ENCODE peak calls at places on chromosomes 11 and 22, in ten cellular contexts. S, O, E, H, D, I, J, Z, N and F are unnamed samples. For H3K4me1, the result is how much of the 10 kb centered on the place peaks cover.

GRCh38 chr11:90845799-90846198 is 623.0 kb upstream of the CHORDC1 start:
- DNase-seq in S (no peak), O (no peak), E (no peak), H (no peak), D (no peak), I (no peak), J (no peak), Z (no peak), N (no peak), F (no peak)

GRCh38 chr11:91421586-91421985 is 803.0 kb upstream of the FAT3 start:
- DNase-seq in S (no peak), O (no peak), E (no peak), H (no peak), D (no peak), I (no peak), J (no peak), Z (no peak), N (no peak), F (no peak)

GRCh38 chr22:46078241-46079092 is 71.9 kb upstream of the PPARA start:
- DNase-seq in S (no peak), O (no peak), E (no peak), H (peak), D (peak), I (peak), J (peak), Z (no peak), N (no peak), F (no peak)

GRCh38 chr11:41716862-41717261 is 257.4 kb upstream of the LRRC4C start:
- DNase-seq in S (no peak), O (no peak), E (no peak), H (no peak), D (no peak), I (no peak), J (no peak), Z (no peak), N (no peak), F (no peak)

GRCh38 chr11:91081440-91082088 is 858.7 kb upstream of the CHORDC1 start:
- DNase-seq in S (no peak), O (no peak), E (no peak), H (peak), D (no peak), I (no peak), J (peak), Z (peak), N (peak), F (no peak)

GRCh38 chr11:133157180-133157579 is 375.1 kb downstream of the OPCML start:
- DNase-seq in S (no peak), O (no peak), E (peak), H (peak), D (no peak), I (no peak), J (no peak), Z (peak), N (no peak), F (no peak)

GRCh38 chr11:62806611-62807121 is 1.4 kb upstream of the NXF1 start:
- DNase-seq in S (no peak), O (no peak), E (no peak), H (peak), D (no peak), I (no peak), J (no peak), Z (peak), N (no peak), F (no peak)

GRCh38 chr11:61041755-61042518 is 60.4 kb upstream of the CD5 start:
- DNase-seq in S (no peak), O (peak), E (peak), H (peak), D (no peak), I (peak), J (peak), Z (peak), N (no peak), F (no peak)

GRCh38 chr11:69638941-69639681 is 1.8 kb upstream of the CCND1 start:
- DNase-seq in S (peak), O (peak), E (peak), H (peak), D (peak), I (peak), J (peak), Z (peak), N (peak), F (no peak)

GRCh38 chr11:123195182-123196059 is at the start of gene CLMP:
- DNase-seq in S (no peak), O (no peak), E (peak), H (no peak), D (peak), I (no peak), J (peak), Z (peak), N (peak), F (no peak)

GRCh38 chr22:28222066-28222465 is 303.0 kb upstream of the PITPNB start:
- DNase-seq in S (no peak), O (no peak), E (no peak), H (no peak), D (no peak), I (no peak), J (no peak), Z (no peak), N (no peak), F (no peak)

GRCh38 chr11:19711911-19712280 is 741 bp upstream of the NAV2 start:
- DNase-seq in S (no peak), O (no peak), E (peak), H (no peak), D (no peak), I (no peak), J (no peak), Z (peak), N (no peak), F (no peak)

GRCh38 chr11:114928260-114928870 is 250.0 kb downstream of the NXPE2 start:
- DNase-seq in S (no peak), O (no peak), E (no peak), H (no peak), D (no peak), I (no peak), J (no peak), Z (no peak), N (no peak), F (no peak)

GRCh38 chr22:32106930-32107329 is 52.2 kb downstream of the C22orf42 start:
- DNase-seq in S (no peak), O (peak), E (peak), H (no peak), D (no peak), I (no peak), J (no peak), Z (peak), N (no peak), F (no peak)

GRCh38 chr11:104467414-104467813 is 303.5 kb upstream of the PDGFD start:
- DNase-seq in S (no peak), O (no peak), E (no peak), H (no peak), D (no peak), I (no peak), J (no peak), Z (no peak), N (no peak), F (no peak)

GRCh38 chr11:19723572-19724342 is 11.1 kb downstream of the NAV2 start:
- DNase-seq in S (peak), O (no peak), E (no peak), H (no peak), D (peak), I (no peak), J (no peak), Z (no peak), N (no peak), F (no peak)

GRCh38 chr22:42303304-42304020 is 33.0 kb upstream of the TCF20 start:
- DNase-seq in S (no peak), O (no peak), E (no peak), H (no peak), D (no peak), I (no peak), J (no peak), Z (no peak), N (no peak), F (no peak)

GRCh38 chr11:30526558-30526957 is 59.6 kb downstream of the MPPED2 start:
- DNase-seq in S (no peak), O (no peak), E (no peak), H (no peak), D (no peak), I (no peak), J (no peak), Z (no peak), N (no peak), F (no peak)

GRCh38 chr22:30225220-30225922 is 21.2 kb downstream of the LIF start:
- DNase-seq in S (no peak), O (no peak), E (no peak), H (no peak), D (no peak), I (no peak), J (no peak), Z (no peak), N (no peak), F (no peak)

GRCh38 chr11:4610258-4610935 is 2.4 kb upstream of the TRIM68 start:
- DNase-seq in S (no peak), O (no peak), E (no peak), H (peak), D (no peak), I (no peak), J (no peak), Z (no peak), N (no peak), F (no peak)

GRCh38 chr22:24423519-24424000 is 3.8 kb upstream of the ADORA2A start:
- DNase-seq in S (no peak), O (peak), E (peak), H (peak), D (peak), I (peak), J (peak), Z (peak), N (peak), F (no peak)

GRCh38 chr11:117273550-117274289 is 17.4 kb upstream of the BACE1-AS start:
- DNase-seq in S (no peak), O (no peak), E (no peak), H (no peak), D (no peak), I (no peak), J (no peak), Z (no peak), N (no peak), F (no peak)

GRCh38 chr11:77370217-77370616 is 68.7 kb upstream of the GDPD4 start:
- DNase-seq in S (no peak), O (no peak), E (no peak), H (no peak), D (no peak), I (no peak), J (no peak), Z (no peak), N (peak), F (no peak)

DNA sequence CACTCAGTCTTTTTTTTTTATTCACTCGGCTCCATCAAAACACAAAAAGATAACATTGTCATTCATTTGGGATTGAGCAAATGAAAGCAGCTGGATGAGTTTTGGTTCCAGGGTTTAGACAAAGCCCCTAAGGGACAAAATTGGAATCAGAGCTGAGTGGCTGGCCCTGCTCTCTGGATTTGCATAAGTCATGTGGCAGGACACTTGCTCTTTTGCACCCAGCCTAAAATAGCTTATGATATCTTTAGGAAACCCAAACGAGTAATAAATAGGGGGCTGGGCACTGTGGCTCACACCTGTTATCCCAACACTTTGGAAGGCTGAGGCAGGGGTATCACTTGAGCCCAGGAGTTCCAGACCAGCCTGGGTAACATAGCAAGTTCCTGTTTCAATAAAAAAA is 11.0 kb upstream of the TMEM121B start:
- DNase-seq in S (no peak), O (no peak), E (no peak), H (peak), D (no peak), I (no peak), J (peak), Z (no peak), N (no peak), F (no peak)
- H3K27ac ChIP-seq in S (no peak), O (no peak), E (no peak), H (peak), D (no peak), I (no peak), J (peak), Z (peak), N (no peak), F (no peak)

GRCh38 chr22:47277001-47277400 is 514.6 kb downstream of the TBC1D22A start:
- DNase-seq in S (no peak), O (no peak), E (no peak), H (no peak), D (peak), I (no peak), J (no peak), Z (no peak), N (no peak), F (no peak)

GRCh38 chr22:47279337-47279736 is 516.9 kb downstream of the TBC1D22A start:
- DNase-seq in S (no peak), O (no peak), E (no peak), H (no peak), D (no peak), I (no peak), J (no peak), Z (no peak), N (no peak), F (no peak)

GRCh38 chr22:47276219-47276843 is 513.9 kb downstream of the TBC1D22A start:
- DNase-seq in S (no peak), O (no peak), E (no peak), H (no peak), D (peak), I (no peak), J (no peak), Z (no peak), N (no peak), F (no peak)

GRCh38 chr22:47278655-47279054 is 516.2 kb downstream of the TBC1D22A start:
- DNase-seq in S (no peak), O (no peak), E (no peak), H (no peak), D (peak), I (no peak), J (no peak), Z (no peak), N (no peak), F (no peak)

GRCh38 chr22:47277511-47277910 is 515.1 kb downstream of the TBC1D22A start:
- DNase-seq in S (no peak), O (no peak), E (no peak), H (no peak), D (peak), I (no peak), J (no peak), Z (no peak), N (no peak), F (no peak)
- H3K4me1 ChIP-seq in S (under half), O (under half), E (under half), H (under half), D (under half), I (under half), J (under half), Z (under half), N (under half), F (under half)

DNA sequence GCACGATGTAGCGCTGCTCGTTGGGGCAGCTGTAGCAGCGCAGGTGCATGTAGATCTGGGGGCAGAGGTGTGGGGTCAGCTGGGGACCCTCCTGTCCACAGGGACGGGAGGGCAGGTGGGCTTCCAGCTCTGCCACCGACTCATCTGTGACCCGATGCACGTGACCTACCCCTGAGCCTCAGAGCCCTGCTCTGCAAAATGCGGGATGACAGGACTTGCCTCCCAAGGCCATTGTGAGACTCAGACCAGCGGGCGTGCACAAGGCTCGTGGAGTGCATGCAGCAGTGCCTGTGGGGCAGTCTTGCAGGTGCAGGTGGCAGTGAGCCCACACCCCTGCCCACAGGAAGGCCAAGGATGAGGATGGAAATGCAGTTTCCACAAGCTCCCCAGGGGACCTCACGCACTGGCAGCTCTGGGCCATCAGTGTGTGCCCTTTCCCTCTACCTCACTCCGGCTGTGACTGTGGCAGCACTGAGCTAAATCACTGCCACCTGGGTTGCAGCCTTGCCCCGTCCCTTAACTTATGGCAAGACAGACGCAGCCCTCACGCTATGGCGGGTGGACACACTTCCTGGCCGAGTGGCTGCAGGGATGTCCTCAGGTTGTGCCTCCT is 26.7 kb downstream of the TMEM184B start:
- DNase-seq in S (no peak), O (no peak), E (no peak), H (no peak), D (no peak), I (no peak), J (no peak), Z (no peak), N (no peak), F (no peak)
- H3K27ac ChIP-seq in S (peak), O (no peak), E (no peak), H (peak), D (peak), I (peak), J (peak), Z (no peak), N (no peak), F (peak)

GRCh38 chr22:38618258-38618657 is 37.9 kb downstream of the FAM227A start:
- DNase-seq in S (no peak), O (no peak), E (no peak), H (no peak), D (no peak), I (no peak), J (no peak), Z (no peak), N (no peak), F (no peak)
- H3K4me1 ChIP-seq in S (under half), O (under half), E (under half), H (under half), D (under half), I (under half), J (under half), Z (under half), N (under half), F (under half)

DNA sequence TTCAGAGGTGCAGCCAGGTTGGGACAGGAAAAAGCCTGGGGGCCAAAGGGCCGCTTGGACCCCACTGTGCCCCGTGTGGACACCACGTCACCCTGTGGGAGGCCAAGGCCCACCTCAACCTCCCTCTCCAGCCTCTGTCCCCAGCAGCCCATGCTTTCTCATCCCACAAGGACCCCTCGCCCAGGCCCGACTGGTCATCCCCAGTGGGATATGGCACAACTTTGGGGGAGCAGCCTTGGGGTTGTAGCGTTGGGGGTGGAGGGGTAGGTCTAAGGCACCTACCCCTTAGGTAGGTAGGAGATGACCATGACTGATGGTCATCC is 44.0 kb downstream of the IGF2 start:
- DNase-seq in S (no peak), O (no peak), E (no peak), H (no peak), D (no peak), I (no peak), J (no peak), Z (no peak), N (no peak), F (no peak)
- H3K27ac ChIP-seq in S (no peak), O (no peak), E (no peak), H (no peak), D (no peak), I (no peak), J (no peak), Z (no peak), N (no peak), F (no peak)

GRCh38 chr11:67435727-67436458 is 1.6 kb downstream of the PTPRCAP start:
- DNase-seq in S (no peak), O (no peak), E (no peak), H (no peak), D (no peak), I (no peak), J (no peak), Z (no peak), N (no peak), F (no peak)
- H3K4me1 ChIP-seq in S (under half), O (under half), E (under half), H (under half), D (under half), I (under half), J (under half), Z (under half), N (under half), F (under half)

GRCh38 chr11:10657308-10658271 is 36.0 kb downstream of the IRAG1 start:
- DNase-seq in S (no peak), O (no peak), E (no peak), H (no peak), D (no peak), I (no peak), J (no peak), Z (no peak), N (no peak), F (no peak)
- H3K27ac ChIP-seq in S (peak), O (no peak), E (no peak), H (peak), D (peak), I (peak), J (peak), Z (peak), N (peak), F (peak)